ENCODE peak calls at places on chromosomes 5 and 9, in six cellular contexts. One of them, this sample, is unnamed.

GRCh38 chr5:82160948-82161347 is 117.2 kb downstream of the RPS23 start:
- DNase-seq in body of pancreas: no peak
- DNase-seq in Peyer's patch: no peak
- DNase-seq in endodermal cell: no peak
- DNase-seq in H9: no peak
- DNase-seq in sigmoid colon: no peak
- DNase-seq in this sample: no peak

GRCh38 chr5:372911-373709 is 51.6 kb downstream of the AHRR start:
- DNase-seq in body of pancreas: no peak
- DNase-seq in Peyer's patch: peak
- DNase-seq in endodermal cell: peak
- DNase-seq in H9: peak
- DNase-seq in sigmoid colon: no peak
- DNase-seq in this sample: no peak

GRCh38 chr9:127519301-127520166 is 68.2 kb downstream of the LRSAM1 start:
- DNase-seq in body of pancreas: no peak
- DNase-seq in Peyer's patch: no peak
- DNase-seq in endodermal cell: peak
- DNase-seq in H9: peak
- DNase-seq in sigmoid colon: no peak
- DNase-seq in this sample: no peak

GRCh38 chr9:137764171-137764671 is 113.4 kb upstream of the CACNA1B start:
- DNase-seq in body of pancreas: no peak
- DNase-seq in Peyer's patch: no peak
- DNase-seq in endodermal cell: no peak
- DNase-seq in H9: no peak
- DNase-seq in sigmoid colon: peak
- DNase-seq in this sample: no peak

GRCh38 chr5:137146402-137146889 is 352.7 kb downstream of the SPOCK1 start:
- DNase-seq in body of pancreas: no peak
- DNase-seq in Peyer's patch: no peak
- DNase-seq in endodermal cell: no peak
- DNase-seq in H9: no peak
- DNase-seq in sigmoid colon: peak
- DNase-seq in this sample: no peak

GRCh38 chr9:77750981-77751340 is 102.8 kb upstream of the GNA14 start:
- DNase-seq in body of pancreas: no peak
- DNase-seq in Peyer's patch: no peak
- DNase-seq in endodermal cell: no peak
- DNase-seq in H9: no peak
- DNase-seq in sigmoid colon: no peak
- DNase-seq in this sample: no peak

GRCh38 chr5:131628990-131629389 is 6.0 kb downstream of the RAPGEF6 start:
- DNase-seq in body of pancreas: no peak
- DNase-seq in Peyer's patch: no peak
- DNase-seq in endodermal cell: no peak
- DNase-seq in H9: no peak
- DNase-seq in sigmoid colon: no peak
- DNase-seq in this sample: no peak

GRCh38 chr5:39867923-39868322 is 443.1 kb upstream of the DAB2 start:
- DNase-seq in body of pancreas: no peak
- DNase-seq in Peyer's patch: no peak
- DNase-seq in endodermal cell: no peak
- DNase-seq in H9: no peak
- DNase-seq in sigmoid colon: no peak
- DNase-seq in this sample: no peak

GRCh38 chr5:89396262-89396975 is 513.4 kb upstream of the MEF2C start:
- DNase-seq in body of pancreas: no peak
- DNase-seq in Peyer's patch: no peak
- DNase-seq in endodermal cell: no peak
- DNase-seq in H9: no peak
- DNase-seq in sigmoid colon: no peak
- DNase-seq in this sample: no peak

GRCh38 chr5:158530111-158530510 is 569.6 kb downstream of the EBF1 start:
- DNase-seq in body of pancreas: no peak
- DNase-seq in Peyer's patch: no peak
- DNase-seq in endodermal cell: no peak
- DNase-seq in H9: no peak
- DNase-seq in sigmoid colon: no peak
- DNase-seq in this sample: no peak

GRCh38 chr9:68714416-68715180 is 9.6 kb downstream of the PIP5K1B start:
- DNase-seq in body of pancreas: peak
- DNase-seq in Peyer's patch: no peak
- DNase-seq in endodermal cell: no peak
- DNase-seq in H9: no peak
- DNase-seq in sigmoid colon: no peak
- DNase-seq in this sample: no peak

GRCh38 chr5:58071566-58071965 is 388.3 kb downstream of the PLK2 start:
- DNase-seq in body of pancreas: no peak
- DNase-seq in Peyer's patch: no peak
- DNase-seq in endodermal cell: peak
- DNase-seq in H9: no peak
- DNase-seq in sigmoid colon: no peak
- DNase-seq in this sample: peak

GRCh38 chr5:81067406-81067805 is 107.2 kb downstream of the RASGRF2 start:
- DNase-seq in body of pancreas: no peak
- DNase-seq in Peyer's patch: no peak
- DNase-seq in endodermal cell: no peak
- DNase-seq in H9: no peak
- DNase-seq in sigmoid colon: no peak
- DNase-seq in this sample: no peak

GRCh38 chr5:35067985-35068384 is 20.2 kb upstream of the AGXT2 start:
- DNase-seq in body of pancreas: no peak
- DNase-seq in Peyer's patch: no peak
- DNase-seq in endodermal cell: no peak
- DNase-seq in H9: no peak
- DNase-seq in sigmoid colon: no peak
- DNase-seq in this sample: no peak

GRCh38 chr5:3339092-3339797 is 256.4 kb upstream of the IRX1 start:
- DNase-seq in body of pancreas: no peak
- DNase-seq in Peyer's patch: no peak
- DNase-seq in endodermal cell: no peak
- DNase-seq in H9: no peak
- DNase-seq in sigmoid colon: peak
- DNase-seq in this sample: no peak

GRCh38 chr5:151799407-151799806 is 27.7 kb downstream of the G3BP1 start:
- DNase-seq in body of pancreas: no peak
- DNase-seq in Peyer's patch: no peak
- DNase-seq in endodermal cell: no peak
- DNase-seq in H9: no peak
- DNase-seq in sigmoid colon: no peak
- DNase-seq in this sample: no peak

DNA sequence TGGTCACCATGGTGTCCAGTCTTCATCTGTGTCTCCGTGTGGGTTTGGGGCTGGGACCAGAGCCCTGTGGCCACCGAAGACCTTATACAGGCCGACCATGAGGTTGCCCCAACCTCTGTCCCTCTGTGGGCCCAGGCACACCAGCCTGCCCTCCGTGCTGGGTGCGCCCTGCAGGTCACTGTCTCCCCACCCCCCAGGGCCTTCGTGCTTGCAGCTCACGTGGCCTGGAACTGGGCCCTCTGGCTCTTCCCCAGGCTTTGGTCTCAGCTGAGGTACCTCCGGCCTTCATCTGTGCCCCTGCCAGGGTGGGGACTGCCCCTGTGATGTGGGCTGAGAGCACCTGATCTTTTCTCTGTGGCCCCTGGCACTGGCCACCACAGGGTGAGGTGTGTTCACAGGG is 92.1 kb downstream of the RXRA start:
- DNase-seq in body of pancreas: no peak
- DNase-seq in Peyer's patch: no peak
- DNase-seq in endodermal cell: no peak
- DNase-seq in H9: no peak
- DNase-seq in sigmoid colon: no peak
- DNase-seq in this sample: no peak
- H3K27ac ChIP-seq in body of pancreas: no peak
- H3K27ac ChIP-seq in Peyer's patch: no peak
- H3K27ac ChIP-seq in endodermal cell: no peak
- H3K27ac ChIP-seq in H9: no peak
- H3K27ac ChIP-seq in sigmoid colon: no peak
- H3K27ac ChIP-seq in this sample: peak

GRCh38 chr5:171660438-171660837 is 125.2 kb upstream of the SMIM23 start:
- DNase-seq in body of pancreas: no peak
- DNase-seq in Peyer's patch: no peak
- DNase-seq in endodermal cell: no peak
- DNase-seq in H9: no peak
- DNase-seq in sigmoid colon: no peak
- DNase-seq in this sample: no peak
- H3K27ac ChIP-seq in body of pancreas: no peak
- H3K27ac ChIP-seq in Peyer's patch: no peak
- H3K27ac ChIP-seq in endodermal cell: no peak
- H3K27ac ChIP-seq in H9: no peak
- H3K27ac ChIP-seq in sigmoid colon: peak
- H3K27ac ChIP-seq in this sample: no peak

GRCh38 chr9:88243736-88244135 is 105.5 kb upstream of the SPATA31C2 start:
- DNase-seq in body of pancreas: no peak
- DNase-seq in Peyer's patch: no peak
- DNase-seq in endodermal cell: no peak
- DNase-seq in H9: no peak
- DNase-seq in sigmoid colon: no peak
- DNase-seq in this sample: no peak
- H3K27ac ChIP-seq in body of pancreas: no peak
- H3K27ac ChIP-seq in Peyer's patch: no peak
- H3K27ac ChIP-seq in endodermal cell: no peak
- H3K27ac ChIP-seq in H9: no peak
- H3K27ac ChIP-seq in sigmoid colon: no peak
- H3K27ac ChIP-seq in this sample: no peak

DNA sequence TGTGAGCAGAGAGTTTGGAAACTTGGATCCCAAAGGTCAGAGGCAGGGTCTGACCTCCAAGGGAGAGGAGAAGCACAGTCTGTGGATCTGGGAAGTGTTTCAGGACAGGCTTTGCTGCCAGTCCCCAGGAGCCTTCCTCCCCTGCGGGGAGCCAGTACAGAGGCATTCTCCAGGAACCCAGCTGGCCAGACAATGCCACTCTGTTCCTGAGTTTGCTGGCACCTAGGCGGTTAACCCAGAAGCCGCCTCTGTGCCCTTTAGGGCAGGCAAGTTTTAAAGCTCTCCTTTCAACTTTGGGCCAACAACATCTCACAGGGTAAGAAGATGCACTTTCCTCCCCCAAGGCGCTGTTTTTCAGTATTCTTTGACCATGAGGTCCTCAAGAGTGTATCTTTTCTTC is 37.0 kb upstream of the FGF1 start:
- DNase-seq in body of pancreas: no peak
- DNase-seq in Peyer's patch: no peak
- DNase-seq in endodermal cell: peak
- DNase-seq in H9: no peak
- DNase-seq in sigmoid colon: no peak
- DNase-seq in this sample: no peak
- H3K27ac ChIP-seq in body of pancreas: no peak
- H3K27ac ChIP-seq in Peyer's patch: no peak
- H3K27ac ChIP-seq in endodermal cell: no peak
- H3K27ac ChIP-seq in H9: no peak
- H3K27ac ChIP-seq in sigmoid colon: no peak
- H3K27ac ChIP-seq in this sample: no peak

GRCh38 chr9:109002141-109002540 is 11.2 kb downstream of the CTNNAL1 start:
- DNase-seq in body of pancreas: no peak
- DNase-seq in Peyer's patch: no peak
- DNase-seq in endodermal cell: no peak
- DNase-seq in H9: no peak
- DNase-seq in sigmoid colon: no peak
- DNase-seq in this sample: no peak

GRCh38 chr9:109003116-109003515 is 10.2 kb downstream of the CTNNAL1 start:
- DNase-seq in body of pancreas: no peak
- DNase-seq in Peyer's patch: no peak
- DNase-seq in endodermal cell: no peak
- DNase-seq in H9: no peak
- DNase-seq in sigmoid colon: no peak
- DNase-seq in this sample: no peak

GRCh38 chr9:109010676-109011655 is 2.3 kb downstream of the CTNNAL1 start:
- DNase-seq in body of pancreas: no peak
- DNase-seq in Peyer's patch: no peak
- DNase-seq in endodermal cell: no peak
- DNase-seq in H9: no peak
- DNase-seq in sigmoid colon: no peak
- DNase-seq in this sample: no peak

GRCh38 chr9:109001275-109001676 is 12.0 kb downstream of the CTNNAL1 start:
- DNase-seq in body of pancreas: no peak
- DNase-seq in Peyer's patch: no peak
- DNase-seq in endodermal cell: no peak
- DNase-seq in H9: no peak
- DNase-seq in sigmoid colon: no peak
- DNase-seq in this sample: no peak

DNA sequence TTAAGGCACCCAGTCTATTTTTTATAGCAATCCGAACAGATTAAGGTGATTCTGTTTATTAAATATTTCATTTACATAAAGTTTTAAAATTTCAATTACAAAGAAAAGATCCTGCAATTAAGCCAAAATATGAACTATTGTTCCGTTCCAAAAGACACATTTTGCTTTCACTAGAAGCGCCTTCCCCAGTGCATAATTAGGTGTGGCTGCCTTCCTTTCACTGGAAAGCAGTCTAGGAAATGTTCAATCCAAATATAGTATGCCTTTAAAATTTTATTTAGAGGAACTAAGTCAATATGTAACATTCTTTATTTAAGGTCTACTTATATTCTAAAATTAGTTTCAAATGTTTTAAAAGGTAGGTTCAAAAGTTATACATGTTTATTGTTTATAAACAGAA is 7.6 kb downstream of the CTNNAL1 start:
- DNase-seq in body of pancreas: no peak
- DNase-seq in Peyer's patch: no peak
- DNase-seq in endodermal cell: no peak
- DNase-seq in H9: no peak
- DNase-seq in sigmoid colon: no peak
- DNase-seq in this sample: no peak
- H3K27ac ChIP-seq in body of pancreas: no peak
- H3K27ac ChIP-seq in Peyer's patch: no peak
- H3K27ac ChIP-seq in endodermal cell: no peak
- H3K27ac ChIP-seq in H9: no peak
- H3K27ac ChIP-seq in sigmoid colon: no peak
- H3K27ac ChIP-seq in this sample: peak

GRCh38 chr5:177310757-177311173 is 933 bp downstream of the MXD3 start:
- DNase-seq in body of pancreas: no peak
- DNase-seq in Peyer's patch: no peak
- DNase-seq in endodermal cell: peak
- DNase-seq in H9: peak
- DNase-seq in sigmoid colon: peak
- DNase-seq in this sample: no peak
- H3K27ac ChIP-seq in body of pancreas: no peak
- H3K27ac ChIP-seq in Peyer's patch: no peak
- H3K27ac ChIP-seq in endodermal cell: no peak
- H3K27ac ChIP-seq in H9: no peak
- H3K27ac ChIP-seq in sigmoid colon: no peak
- H3K27ac ChIP-seq in this sample: no peak

GRCh38 chr9:121528642-121529041 is 29.0 kb upstream of the GGTA1 start:
- DNase-seq in body of pancreas: no peak
- DNase-seq in Peyer's patch: no peak
- DNase-seq in endodermal cell: no peak
- DNase-seq in H9: no peak
- DNase-seq in sigmoid colon: no peak
- DNase-seq in this sample: no peak
- H3K27ac ChIP-seq in body of pancreas: no peak
- H3K27ac ChIP-seq in Peyer's patch: no peak
- H3K27ac ChIP-seq in endodermal cell: no peak
- H3K27ac ChIP-seq in H9: no peak
- H3K27ac ChIP-seq in sigmoid colon: no peak
- H3K27ac ChIP-seq in this sample: no peak

This sample was measured in WERI-Rb-1.